ENCODE peak calls at places on chromosomes 2 and 18, in seven cellular contexts. W, N, K, O, S, R and T are unnamed samples.
A peak's percentile ranks its signal among the peaks of the same experiment; 100 is the strongest.

GRCh38 chr2:181356526-181356925 is 100.7 kb upstream of the ITGA4 start:
- DNase-seq in W (no peak), N (no peak), K (peak; percentile 64), O (no peak), S (no peak), R (no peak), T (no peak)

GRCh38 chr18:39751161-39751560 is 2185.6 kb upstream of the CELF4 start:
- DNase-seq in W (no peak), N (no peak), K (no peak), O (no peak), S (no peak), R (no peak), T (no peak)

GRCh38 chr2:170739048-170739447 is 23.9 kb downstream of the SP5 start:
- DNase-seq in W (no peak), N (peak; percentile 83), K (peak; percentile 95), O (peak; percentile 98), S (no peak), R (no peak), T (peak; percentile 93)

GRCh38 chr2:240876035-240876474 is 7.4 kb downstream of the AGXT start:
- DNase-seq in W (no peak), N (no peak), K (no peak), O (no peak), S (no peak), R (no peak), T (no peak)

GRCh38 chr2:120737802-120738516 is 2.3 kb downstream of the GLI2 start:
- DNase-seq in W (no peak), N (no peak), K (no peak), O (peak; percentile 71), S (no peak), R (peak; percentile 65), T (peak; percentile 51)

GRCh38 chr2:150135223-150135883 is 352.1 kb downstream of the RND3 start:
- DNase-seq in W (no peak), N (no peak), K (peak; percentile 76), O (no peak), S (no peak), R (no peak), T (no peak)

GRCh38 chr2:85709385-85709784 is 15.2 kb downstream of the GNLY start:
- DNase-seq in W (no peak), N (no peak), K (no peak), O (no peak), S (no peak), R (peak; percentile 63), T (no peak)

GRCh38 chr18:76573325-76574025 is 78.4 kb upstream of the ZNF516 start:
- DNase-seq in W (no peak), N (no peak), K (peak; percentile 70), O (peak; percentile 60), S (no peak), R (no peak), T (peak; percentile 94)

GRCh38 chr2:167331636-167332232 is 443.5 kb downstream of the XIRP2 start:
- DNase-seq in W (no peak), N (no peak), K (no peak), O (peak; percentile 22), S (peak; percentile 19), R (no peak), T (no peak)

GRCh38 chr18:9743200-9744016 is 35.3 kb downstream of the RAB31 start:
- DNase-seq in W (no peak), N (peak; percentile 74), K (peak; percentile 93), O (peak; percentile 99), S (peak; percentile 37), R (no peak), T (peak; percentile 99)

GRCh38 chr2:203626952-203627681 is 79.3 kb upstream of the CD28 start:
- DNase-seq in W (no peak), N (peak; percentile 53), K (peak; percentile 97), O (no peak), S (no peak), R (no peak), T (no peak)

GRCh38 chr2:240468300-240469238 is 33.1 kb downstream of the GPC1 start:
- DNase-seq in W (no peak), N (no peak), K (no peak), O (no peak), S (peak; percentile 37), R (peak; percentile 65), T (no peak)

GRCh38 chr2:120251863-120252206 is 817 bp upstream of the RALB start:
- DNase-seq in W (no peak), N (no peak), K (no peak), O (no peak), S (no peak), R (no peak), T (no peak)

GRCh38 chr2:189336276-189336975 is 104.8 kb upstream of the WDR75 start:
- DNase-seq in W (no peak), N (no peak), K (peak; percentile 40), O (no peak), S (no peak), R (no peak), T (peak; percentile 30)

GRCh38 chr18:43192408-43192807 is 76.9 kb upstream of the RIT2 start:
- DNase-seq in W (no peak), N (no peak), K (no peak), O (no peak), S (no peak), R (no peak), T (peak; percentile 2)

GRCh38 chr18:80198391-80198790 is 48.9 kb downstream of the PARD6G start:
- DNase-seq in W (no peak), N (no peak), K (no peak), O (no peak), S (no peak), R (no peak), T (no peak)

GRCh38 chr2:97834610-97835009 is 121.2 kb downstream of the ZAP70 start:
- DNase-seq in W (no peak), N (no peak), K (peak; percentile 4), O (no peak), S (no peak), R (no peak), T (peak; percentile 8)

GRCh38 chr18:48800877-48801727 is 149.7 kb downstream of the SMAD7 start:
- DNase-seq in W (peak; percentile 20), N (no peak), K (no peak), O (no peak), S (no peak), R (peak; percentile 70), T (no peak)

GRCh38 chr18:36153203-36153602 is 23.5 kb downstream of the ELP2 start:
- DNase-seq in W (no peak), N (peak; percentile 77), K (peak; percentile 96), O (no peak), S (no peak), R (no peak), T (no peak)

GRCh38 chr2:119694994-119695521 is 16.1 kb downstream of the TMEM177 start:
- DNase-seq in W (no peak), N (no peak), K (peak; percentile 83), O (no peak), S (no peak), R (no peak), T (peak; percentile 38)

GRCh38 chr2:159134979-159135378 is 151.5 kb downstream of the WDSUB1 start:
- DNase-seq in W (no peak), N (no peak), K (no peak), O (no peak), S (no peak), R (no peak), T (no peak)

GRCh38 chr2:46999084-46999483 is 83.5 kb upstream of the MCFD2 start:
- DNase-seq in W (no peak), N (no peak), K (no peak), O (no peak), S (no peak), R (no peak), T (no peak)

GRCh38 chr2:62185828-62186483 is 10.0 kb upstream of the B3GNT2 start:
- DNase-seq in W (no peak), N (no peak), K (no peak), O (no peak), S (no peak), R (no peak), T (no peak)
- H3K4me3 ChIP-seq in W (no peak overlapping the region), N (no peak overlapping the region), K (no peak overlapping the region), O (no peak overlapping the region), S (no peak overlapping the region), R (no peak overlapping the region), T (no peak overlapping the region)

GRCh38 chr2:66456183-66457041 is 21.5 kb downstream of the MEIS1 start:
- DNase-seq in W (no peak), N (no peak), K (no peak), O (peak; percentile 41), S (no peak), R (no peak), T (peak; percentile 41)
- TF ChIP-seq CTCF in W (no peak), N (no peak), K (no peak), O (no peak), S (no peak), R (no peak), T (no peak)

GRCh38 chr2:187543488-187543887 is 10.7 kb downstream of the TFPI start:
- DNase-seq in W (no peak), N (no peak), K (no peak), O (peak; percentile 84), S (no peak), R (no peak), T (no peak)
- H3K4me3 ChIP-seq in W (no peak overlapping the region), N (no peak overlapping the region), K (no peak overlapping the region), O (peak overlapping the region; percentile 45), S (no peak overlapping the region), R (no peak overlapping the region), T (no peak overlapping the region)

DNA sequence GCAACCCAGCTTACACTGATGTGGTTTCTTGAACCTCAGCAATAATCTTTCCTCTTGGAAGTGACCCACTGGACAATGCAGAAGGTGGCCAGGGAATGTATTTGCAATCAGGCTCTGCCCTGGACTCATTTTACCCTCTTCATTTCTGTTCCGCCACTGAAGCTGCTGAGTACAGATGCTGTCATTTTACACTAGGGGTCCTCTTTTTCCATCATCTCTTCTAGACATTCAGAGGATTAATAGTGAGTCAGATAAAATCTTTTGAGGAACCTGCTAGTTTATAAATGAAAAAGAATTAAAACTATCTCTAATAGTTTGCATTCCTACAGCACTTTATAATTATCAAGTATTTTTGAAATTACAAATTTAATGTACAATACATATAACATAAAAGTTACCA is 87.9 kb upstream of the PNPT1 start:
- DNase-seq in W (no peak), N (no peak), K (no peak), O (no peak), S (no peak), R (no peak), T (no peak)
- TF ChIP-seq CTCF in W (no peak), N (no peak), K (peak; percentile 7), O (peak; percentile 20), S (no peak), R (no peak), T (no peak)

GRCh38 chr2:79219383-79219988 is 59.9 kb upstream of the REG3A start:
- DNase-seq in W (no peak), N (no peak), K (peak; percentile 42), O (peak; percentile 62), S (peak; percentile 37), R (no peak), T (peak; percentile 64)
- H3K4me3 ChIP-seq in W (no peak overlapping the region), N (no peak overlapping the region), K (no peak overlapping the region), O (no peak overlapping the region), S (no peak overlapping the region), R (no peak overlapping the region), T (no peak overlapping the region)

DNA sequence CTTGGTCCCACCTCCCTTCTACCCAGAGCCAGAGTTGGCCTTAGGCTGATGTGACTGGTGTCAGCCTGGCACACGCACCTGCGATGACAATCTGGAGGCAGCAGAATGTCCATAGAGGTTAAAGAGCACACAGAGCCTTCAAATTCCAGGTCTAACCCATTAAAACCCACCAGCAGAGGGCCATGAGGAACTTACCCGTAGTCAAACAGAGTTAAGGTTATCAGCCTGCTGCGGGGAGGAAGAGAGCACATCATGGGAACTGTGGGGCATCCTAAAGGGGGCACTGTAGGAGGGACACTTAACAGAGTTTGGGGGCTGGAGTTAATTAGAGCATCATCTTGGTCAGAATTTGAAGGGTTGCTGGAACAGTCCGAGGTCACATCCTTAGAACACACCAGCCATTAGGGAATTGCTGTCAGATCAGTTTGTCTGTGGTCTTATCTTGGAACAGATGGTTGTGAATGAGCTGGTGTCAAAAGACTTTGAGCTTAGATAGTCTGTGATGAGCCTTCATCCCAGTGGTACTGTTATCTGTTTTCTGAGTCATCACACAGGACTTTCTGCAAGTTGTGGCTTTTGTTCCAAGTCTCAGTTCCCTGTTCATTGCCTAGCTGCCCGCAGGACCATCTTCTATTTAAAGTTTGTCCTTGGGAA is 248.6 kb downstream of the LOXHD1 start:
- DNase-seq in W (no peak), N (no peak), K (no peak), O (no peak), S (no peak), R (no peak), T (no peak)
- TF ChIP-seq CTCF in W (no peak), N (peak; percentile 11), K (no peak), O (no peak), S (peak; percentile 38), R (no peak), T (no peak)